ENCODE peak calls at places on chromosomes 13 and 19, in seven cellular contexts. Q, C, P, U, E, V and X are unnamed samples.

GRCh38 chr19:13163609-13164364 is 13.6 kb downstream of the IER2 start:
- DNase-seq in Q (peak), C (peak), P (peak), U (peak), E (peak), V (peak), X (no peak)

GRCh38 chr13:51961493-51962403 is 49.5 kb downstream of the ATP7B start:
- DNase-seq in Q (no peak), C (no peak), P (no peak), U (no peak), E (no peak), V (no peak), X (no peak)

GRCh38 chr19:49502866-49503581 is 6.8 kb downstream of the RPS11 start:
- DNase-seq in Q (peak), C (peak), P (peak), U (peak), E (no peak), V (no peak), X (peak)

GRCh38 chr13:67224148-67224846 is 5.8 kb downstream of the PCDH9 start:
- DNase-seq in Q (peak), C (peak), P (peak), U (peak), E (peak), V (no peak), X (peak)

GRCh38 chr13:35672611-35673010 is 196.1 kb upstream of the MAB21L1 start:
- DNase-seq in Q (no peak), C (no peak), P (peak), U (no peak), E (no peak), V (no peak), X (no peak)

GRCh38 chr13:30464496-30465351 is 1.0 kb downstream of the HMGB1 start:
- DNase-seq in Q (peak), C (peak), P (no peak), U (peak), E (peak), V (peak), X (peak)

GRCh38 chr13:44971656-44972595 is 17.3 kb downstream of the NUFIP1 start:
- DNase-seq in Q (no peak), C (no peak), P (no peak), U (no peak), E (no peak), V (no peak), X (no peak)

GRCh38 chr13:100068532-100068931 is 20.4 kb upstream of the PCCA start:
- DNase-seq in Q (no peak), C (no peak), P (no peak), U (no peak), E (no peak), V (no peak), X (no peak)

GRCh38 chr19:10074153-10074552 is 12.0 kb upstream of the SHFL start:
- DNase-seq in Q (peak), C (no peak), P (no peak), U (peak), E (no peak), V (no peak), X (peak)

GRCh38 chr13:46051958-46052313 is 610 bp downstream of the ZC3H13 start:
- DNase-seq in Q (no peak), C (no peak), P (no peak), U (no peak), E (no peak), V (no peak), X (no peak)

GRCh38 chr13:56039992-56040391 is 1100.7 kb upstream of the PRR20A start:
- DNase-seq in Q (no peak), C (no peak), P (no peak), U (no peak), E (no peak), V (no peak), X (no peak)

GRCh38 chr13:112005925-112006324 is 61.0 kb upstream of the SOX1 start:
- DNase-seq in Q (no peak), C (no peak), P (no peak), U (no peak), E (no peak), V (no peak), X (no peak)

GRCh38 chr19:5172859-5173577 is 167.6 kb downstream of the PTPRS start:
- DNase-seq in Q (no peak), C (peak), P (peak), U (peak), E (no peak), V (no peak), X (no peak)

GRCh38 chr13:69959041-69959440 is 148.6 kb upstream of the ATXN8OS start:
- DNase-seq in Q (no peak), C (no peak), P (no peak), U (no peak), E (no peak), V (no peak), X (no peak)

GRCh38 chr13:33761744-33762143 is 56.2 kb upstream of the RFC3 start:
- DNase-seq in Q (no peak), C (no peak), P (no peak), U (peak), E (no peak), V (no peak), X (no peak)

GRCh38 chr19:47973529-47973928 is 18.4 kb downstream of the BSPH1 start:
- DNase-seq in Q (no peak), C (no peak), P (no peak), U (no peak), E (no peak), V (no peak), X (no peak)

GRCh38 chr19:54418030-54418929 is 3.0 kb downstream of the TTYH1 start:
- DNase-seq in Q (no peak), C (no peak), P (peak), U (peak), E (no peak), V (no peak), X (no peak)

GRCh38 chr13:114118763-114119123 is 13.7 kb downstream of the RASA3 start:
- DNase-seq in Q (no peak), C (no peak), P (no peak), U (peak), E (no peak), V (no peak), X (no peak)

GRCh38 chr13:101965096-101965495 is 436.8 kb downstream of the FGF14 start:
- DNase-seq in Q (no peak), C (no peak), P (no peak), U (no peak), E (no peak), V (no peak), X (peak)

GRCh38 chr19:51783373-51783772 is 11.6 kb upstream of the FPR3 start:
- DNase-seq in Q (no peak), C (no peak), P (no peak), U (peak), E (no peak), V (no peak), X (no peak)

GRCh38 chr19:35297515-35297848 is 5.5 kb downstream of the MAG start:
- DNase-seq in Q (no peak), C (no peak), P (no peak), U (no peak), E (no peak), V (no peak), X (no peak)

GRCh38 chr19:35296644-35297514 is 4.9 kb downstream of the MAG start:
- DNase-seq in Q (no peak), C (no peak), P (no peak), U (no peak), E (no peak), V (no peak), X (no peak)

GRCh38 chr19:35295453-35295791 is 3.5 kb downstream of the MAG start:
- DNase-seq in Q (no peak), C (no peak), P (no peak), U (no peak), E (no peak), V (no peak), X (no peak)

GRCh38 chr19:35294859-35295258 is 2.9 kb downstream of the MAG start:
- DNase-seq in Q (no peak), C (no peak), P (no peak), U (no peak), E (no peak), V (no peak), X (no peak)

DNA sequence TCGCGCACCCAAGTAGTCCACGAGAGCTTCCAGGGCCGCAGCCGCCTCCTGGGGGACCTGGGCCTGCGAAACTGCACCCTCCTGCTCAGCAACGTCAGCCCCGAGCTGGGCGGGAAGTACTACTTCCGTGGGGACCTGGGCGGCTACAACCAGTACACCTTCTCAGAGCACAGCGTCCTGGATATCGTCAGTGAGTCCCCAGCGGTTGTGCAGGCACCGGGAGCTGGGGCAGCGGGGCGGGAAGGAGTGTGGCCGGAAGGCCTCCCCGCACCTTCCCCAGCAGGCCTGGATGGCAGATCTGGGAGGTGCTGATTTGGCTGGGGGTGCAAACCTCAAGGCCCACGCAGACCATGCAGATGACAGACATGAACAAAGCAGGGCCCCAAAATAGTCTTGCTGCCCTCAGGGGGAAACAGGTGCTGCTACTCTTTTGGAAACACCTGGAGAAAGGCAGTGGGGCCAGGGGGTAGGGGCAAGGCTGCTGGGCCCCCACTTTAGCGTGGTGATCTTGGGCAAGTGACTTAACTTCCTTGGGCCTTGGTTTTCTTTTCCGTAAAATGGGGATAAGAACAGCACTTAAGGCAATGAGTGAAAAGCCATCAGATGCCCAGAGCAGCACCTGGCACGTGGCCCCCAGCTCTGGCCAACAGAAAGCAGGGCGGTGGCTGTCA is 4.0 kb downstream of the MAG start:
- DNase-seq in Q (no peak), C (no peak), P (no peak), U (no peak), E (no peak), V (no peak), X (peak)
- H3K4me3 ChIP-seq in Q (no peak), C (no peak), P (no peak), U (no peak), E (no peak), V (no peak), X (no peak)

DNA sequence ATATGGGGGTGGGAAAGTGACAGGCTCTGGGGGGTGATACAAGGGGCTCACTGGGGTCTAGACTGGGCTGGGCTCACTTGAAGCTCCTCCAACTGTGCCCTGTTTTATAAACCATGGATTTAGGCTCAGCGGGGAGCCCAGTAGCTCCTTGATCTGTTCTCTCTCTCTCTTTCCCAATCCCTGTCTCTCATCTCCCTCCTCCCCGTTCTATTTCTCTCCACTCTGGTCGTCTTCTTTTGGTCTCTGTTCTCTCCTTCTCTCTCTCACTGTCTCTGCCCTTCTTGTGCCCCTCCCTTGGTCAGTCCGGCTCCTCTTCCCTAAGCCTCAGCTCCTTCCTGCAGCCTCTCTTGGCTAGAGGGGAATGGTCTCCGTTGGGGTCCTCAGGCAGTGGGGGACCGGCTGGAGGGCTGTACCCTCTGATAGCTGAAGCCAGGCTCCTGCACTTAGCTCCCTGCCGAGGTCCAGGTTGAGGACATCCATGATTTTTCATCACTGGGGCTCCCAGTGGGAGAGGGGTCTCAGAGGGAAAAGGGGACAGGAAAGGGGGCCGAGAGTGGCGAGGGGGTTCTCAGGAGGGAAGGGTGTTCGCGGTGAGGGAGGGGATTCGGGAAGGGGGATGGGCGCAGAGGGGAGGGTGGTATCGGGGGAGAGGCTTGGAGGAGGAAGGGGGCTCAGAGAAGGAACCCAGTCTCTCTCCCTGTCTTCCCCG is 8.5 kb downstream of the UNC13A start:
- DNase-seq in Q (no peak), C (no peak), P (no peak), U (no peak), E (no peak), V (no peak), X (no peak)
- H3K4me3 ChIP-seq in Q (no peak), C (peak), P (peak), U (no peak), E (no peak), V (peak), X (no peak)

GRCh38 chr19:7558667-7559066 is 23.1 kb downstream of the PNPLA6 start:
- DNase-seq in Q (no peak), C (no peak), P (no peak), U (no peak), E (no peak), V (no peak), X (no peak)

GRCh38 chr19:7556696-7557315 is 21.3 kb downstream of the PNPLA6 start:
- DNase-seq in Q (no peak), C (no peak), P (no peak), U (no peak), E (no peak), V (no peak), X (no peak)

GRCh38 chr19:7552781-7553180 is 17.3 kb downstream of the PNPLA6 start:
- DNase-seq in Q (no peak), C (no peak), P (no peak), U (no peak), E (no peak), V (no peak), X (no peak)

GRCh38 chr19:7554565-7554964 is 19.0 kb downstream of the PNPLA6 start:
- DNase-seq in Q (no peak), C (no peak), P (no peak), U (no peak), E (no peak), V (no peak), X (no peak)

GRCh38 chr19:7554990-7555864 is 19.7 kb downstream of the PNPLA6 start:
- DNase-seq in Q (peak), C (no peak), P (no peak), U (peak), E (no peak), V (no peak), X (no peak)
- H3K4me3 ChIP-seq in Q (no peak), C (no peak), P (no peak), U (no peak), E (no peak), V (no peak), X (no peak)

GRCh38 chr19:45935267-45935666 is 20.7 kb upstream of the NANOS2 start:
- DNase-seq in Q (no peak), C (no peak), P (no peak), U (no peak), E (no peak), V (no peak), X (no peak)

GRCh38 chr19:45934551-45935230 is 20.1 kb upstream of the NANOS2 start:
- DNase-seq in Q (no peak), C (no peak), P (no peak), U (no peak), E (no peak), V (no peak), X (no peak)

GRCh38 chr19:45939792-45940514 is 25.4 kb upstream of the NANOS2 start:
- DNase-seq in Q (no peak), C (no peak), P (no peak), U (no peak), E (no peak), V (no peak), X (no peak)

GRCh38 chr19:45938733-45939319 is 24.2 kb upstream of the NANOS2 start:
- DNase-seq in Q (no peak), C (no peak), P (no peak), U (no peak), E (no peak), V (no peak), X (peak)

GRCh38 chr19:45940515-45940805 is 25.9 kb upstream of the NANOS2 start:
- DNase-seq in Q (no peak), C (no peak), P (no peak), U (no peak), E (no peak), V (no peak), X (no peak)
- H3K4me3 ChIP-seq in Q (no peak), C (no peak), P (no peak), U (no peak), E (no peak), V (no peak), X (no peak)

DNA sequence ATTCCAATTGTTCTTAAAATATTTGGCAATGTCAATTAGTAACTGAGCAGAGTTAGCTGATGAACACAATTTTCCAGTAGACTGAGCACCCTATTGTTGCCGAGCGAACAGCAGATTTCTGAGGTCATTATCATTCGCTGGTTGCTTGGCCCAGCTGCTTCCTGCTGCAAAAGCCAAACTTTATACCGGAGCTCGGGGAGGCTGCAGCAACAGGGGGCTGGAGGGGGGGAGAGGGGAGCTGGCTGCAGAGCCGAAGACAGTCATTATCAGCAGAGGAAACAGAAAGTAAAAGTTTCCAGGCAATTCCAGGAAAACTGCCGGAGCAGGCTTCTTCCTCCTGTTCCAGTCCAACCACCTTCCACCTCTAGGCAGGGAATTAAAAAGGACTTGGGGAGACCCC is 77.9 kb downstream of the ZNF536 start:
- DNase-seq in Q (peak), C (no peak), P (no peak), U (no peak), E (no peak), V (no peak), X (no peak)
- H3K4me3 ChIP-seq in Q (peak), C (peak), P (no peak), U (no peak), E (no peak), V (peak), X (no peak)

GRCh38 chr13:91399189-91400093 is 1.0 kb downstream of the GPC5 start:
- DNase-seq in Q (no peak), C (no peak), P (no peak), U (no peak), E (no peak), V (no peak), X (no peak)
- H3K4me3 ChIP-seq in Q (peak), C (peak), P (no peak), U (peak), E (peak), V (peak), X (no peak)